ENCODE peak calls at places on chromosomes 6 and 20, in five cellular contexts. One of them, this sample, is unnamed.

GRCh38 chr6:164695896-164696295 is 613.5 kb downstream of the C6orf118 start:
- DNase-seq in right lobe of liver: no peak
- DNase-seq in fibroblast of mammary gland: no peak
- DNase-seq in GM12865: no peak
- DNase-seq in psoas muscle: no peak
- DNase-seq in this sample: no peak

GRCh38 chr20:46246527-46246926 is 61.8 kb downstream of the CDH22 start:
- DNase-seq in psoas muscle: no peak
- DNase-seq in right lobe of liver: no peak
- DNase-seq in GM12865: no peak
- DNase-seq in fibroblast of mammary gland: no peak
- DNase-seq in this sample: no peak

GRCh38 chr20:2693996-2694471 is 1.5 kb downstream of the EBF4 start:
- DNase-seq in psoas muscle: no peak
- DNase-seq in right lobe of liver: no peak
- DNase-seq in GM12865: no peak
- DNase-seq in fibroblast of mammary gland: no peak
- DNase-seq in this sample: no peak

GRCh38 chr6:48542191-48542590 is 431.2 kb upstream of the PTCHD4 start:
- DNase-seq in psoas muscle: no peak
- DNase-seq in GM12865: no peak
- DNase-seq in fibroblast of mammary gland: peak
- DNase-seq in right lobe of liver: no peak
- DNase-seq in this sample: peak

GRCh38 chr6:53623497-53623896 is 42.1 kb downstream of the KLHL31 start:
- DNase-seq in fibroblast of mammary gland: peak
- DNase-seq in right lobe of liver: no peak
- DNase-seq in psoas muscle: no peak
- DNase-seq in GM12865: no peak
- DNase-seq in this sample: peak

GRCh38 chr20:32244150-32244823 is 33.2 kb upstream of the KIF3B start:
- DNase-seq in right lobe of liver: no peak
- DNase-seq in psoas muscle: no peak
- DNase-seq in GM12865: no peak
- DNase-seq in fibroblast of mammary gland: peak
- DNase-seq in this sample: no peak

GRCh38 chr6:2658788-2659187 is 91.9 kb downstream of the MYLK4 start:
- DNase-seq in right lobe of liver: no peak
- DNase-seq in GM12865: peak
- DNase-seq in fibroblast of mammary gland: peak
- DNase-seq in psoas muscle: no peak
- DNase-seq in this sample: no peak

GRCh38 chr6:110509617-110510231 is 33.3 kb upstream of the SLC22A16 start:
- DNase-seq in psoas muscle: no peak
- DNase-seq in fibroblast of mammary gland: peak
- DNase-seq in right lobe of liver: no peak
- DNase-seq in GM12865: no peak
- DNase-seq in this sample: peak

GRCh38 chr6:16947461-16948159 is 154.2 kb upstream of the STMND1 start:
- DNase-seq in right lobe of liver: no peak
- DNase-seq in fibroblast of mammary gland: peak
- DNase-seq in psoas muscle: no peak
- DNase-seq in GM12865: no peak
- DNase-seq in this sample: peak

GRCh38 chr6:157075549-157076426 is 247.5 kb downstream of the TMEM242 start:
- DNase-seq in psoas muscle: no peak
- DNase-seq in GM12865: peak
- DNase-seq in right lobe of liver: no peak
- DNase-seq in fibroblast of mammary gland: peak
- DNase-seq in this sample: peak

GRCh38 chr6:13184547-13184946 is 143.8 kb downstream of the TBC1D7 start:
- DNase-seq in right lobe of liver: no peak
- DNase-seq in psoas muscle: no peak
- DNase-seq in fibroblast of mammary gland: no peak
- DNase-seq in GM12865: no peak
- DNase-seq in this sample: no peak

GRCh38 chr20:17036546-17036945 is 190.3 kb upstream of the PCSK2 start:
- DNase-seq in psoas muscle: no peak
- DNase-seq in GM12865: no peak
- DNase-seq in fibroblast of mammary gland: no peak
- DNase-seq in right lobe of liver: no peak
- DNase-seq in this sample: no peak

GRCh38 chr20:11323821-11324220 is 593.9 kb upstream of the BTBD3 start:
- DNase-seq in fibroblast of mammary gland: no peak
- DNase-seq in GM12865: no peak
- DNase-seq in psoas muscle: no peak
- DNase-seq in right lobe of liver: no peak
- DNase-seq in this sample: no peak

GRCh38 chr20:63579017-63579705 is 5.1 kb upstream of the HELZ2 start:
- DNase-seq in fibroblast of mammary gland: no peak
- DNase-seq in psoas muscle: no peak
- DNase-seq in right lobe of liver: no peak
- DNase-seq in GM12865: no peak
- DNase-seq in this sample: no peak

GRCh38 chr20:15673206-15673605 is 900.0 kb downstream of the KIF16B start:
- DNase-seq in GM12865: no peak
- DNase-seq in psoas muscle: no peak
- DNase-seq in fibroblast of mammary gland: peak
- DNase-seq in right lobe of liver: no peak
- DNase-seq in this sample: peak

GRCh38 chr6:85506441-85507093 is 56.7 kb downstream of the NT5E start:
- DNase-seq in GM12865: peak
- DNase-seq in fibroblast of mammary gland: no peak
- DNase-seq in right lobe of liver: no peak
- DNase-seq in psoas muscle: no peak
- DNase-seq in this sample: no peak

GRCh38 chr6:157187182-157188093 is 135.9 kb downstream of the TMEM242 start:
- DNase-seq in GM12865: no peak
- DNase-seq in right lobe of liver: no peak
- DNase-seq in psoas muscle: no peak
- DNase-seq in fibroblast of mammary gland: no peak
- DNase-seq in this sample: no peak

GRCh38 chr20:56414842-56415765 is 3.0 kb downstream of the CASS4 start:
- DNase-seq in fibroblast of mammary gland: peak
- DNase-seq in psoas muscle: no peak
- DNase-seq in right lobe of liver: no peak
- DNase-seq in GM12865: no peak
- DNase-seq in this sample: peak

GRCh38 chr6:1535295-1535694 is 74.4 kb upstream of the FOXC1 start:
- DNase-seq in fibroblast of mammary gland: no peak
- DNase-seq in psoas muscle: no peak
- DNase-seq in right lobe of liver: no peak
- DNase-seq in GM12865: no peak
- DNase-seq in this sample: peak

GRCh38 chr6:132275253-132275970 is 125.9 kb downstream of the MOXD1 start:
- DNase-seq in GM12865: no peak
- DNase-seq in psoas muscle: no peak
- DNase-seq in right lobe of liver: no peak
- DNase-seq in fibroblast of mammary gland: no peak
- DNase-seq in this sample: no peak

GRCh38 chr6:6751615-6752014 is 163.1 kb downstream of the LY86 start:
- DNase-seq in psoas muscle: no peak
- DNase-seq in fibroblast of mammary gland: peak
- DNase-seq in GM12865: peak
- DNase-seq in right lobe of liver: no peak
- DNase-seq in this sample: no peak

GRCh38 chr6:49453221-49453620 is 9.8 kb downstream of the MMUT start:
- DNase-seq in right lobe of liver: no peak
- DNase-seq in fibroblast of mammary gland: no peak
- DNase-seq in psoas muscle: no peak
- DNase-seq in GM12865: no peak
- DNase-seq in this sample: peak

GRCh38 chr6:129340983-129341382 is 369.0 kb downstream of the ARHGAP18 start:
- DNase-seq in fibroblast of mammary gland: peak
- DNase-seq in psoas muscle: no peak
- DNase-seq in GM12865: no peak
- DNase-seq in right lobe of liver: no peak
- DNase-seq in this sample: peak

GRCh38 chr6:9140181-9140580 is 704.8 kb upstream of the SLC35B3 start:
- DNase-seq in psoas muscle: peak
- DNase-seq in fibroblast of mammary gland: no peak
- DNase-seq in GM12865: no peak
- DNase-seq in right lobe of liver: peak
- DNase-seq in this sample: no peak

GRCh38 chr6:19269341-19269898 is 567.8 kb upstream of the ID4 start:
- DNase-seq in GM12865: no peak
- DNase-seq in right lobe of liver: no peak
- DNase-seq in psoas muscle: no peak
- DNase-seq in fibroblast of mammary gland: no peak
- DNase-seq in this sample: no peak
- H3K4me3 ChIP-seq in GM12865: no peak
- H3K4me3 ChIP-seq in right lobe of liver: no peak
- H3K4me3 ChIP-seq in psoas muscle: no peak
- H3K4me3 ChIP-seq in fibroblast of mammary gland: no peak
- H3K4me3 ChIP-seq in this sample: no peak

GRCh38 chr6:169789146-169789943 is 37.9 kb downstream of the ERMARD start:
- DNase-seq in right lobe of liver: no peak
- DNase-seq in fibroblast of mammary gland: no peak
- DNase-seq in psoas muscle: no peak
- DNase-seq in GM12865: no peak
- DNase-seq in this sample: no peak
- TF ChIP-seq CTCF in right lobe of liver: no peak
- TF ChIP-seq CTCF in fibroblast of mammary gland: no peak
- TF ChIP-seq CTCF in psoas muscle: no peak
- TF ChIP-seq CTCF in GM12865: no peak
- TF ChIP-seq CTCF in this sample: no peak

DNA sequence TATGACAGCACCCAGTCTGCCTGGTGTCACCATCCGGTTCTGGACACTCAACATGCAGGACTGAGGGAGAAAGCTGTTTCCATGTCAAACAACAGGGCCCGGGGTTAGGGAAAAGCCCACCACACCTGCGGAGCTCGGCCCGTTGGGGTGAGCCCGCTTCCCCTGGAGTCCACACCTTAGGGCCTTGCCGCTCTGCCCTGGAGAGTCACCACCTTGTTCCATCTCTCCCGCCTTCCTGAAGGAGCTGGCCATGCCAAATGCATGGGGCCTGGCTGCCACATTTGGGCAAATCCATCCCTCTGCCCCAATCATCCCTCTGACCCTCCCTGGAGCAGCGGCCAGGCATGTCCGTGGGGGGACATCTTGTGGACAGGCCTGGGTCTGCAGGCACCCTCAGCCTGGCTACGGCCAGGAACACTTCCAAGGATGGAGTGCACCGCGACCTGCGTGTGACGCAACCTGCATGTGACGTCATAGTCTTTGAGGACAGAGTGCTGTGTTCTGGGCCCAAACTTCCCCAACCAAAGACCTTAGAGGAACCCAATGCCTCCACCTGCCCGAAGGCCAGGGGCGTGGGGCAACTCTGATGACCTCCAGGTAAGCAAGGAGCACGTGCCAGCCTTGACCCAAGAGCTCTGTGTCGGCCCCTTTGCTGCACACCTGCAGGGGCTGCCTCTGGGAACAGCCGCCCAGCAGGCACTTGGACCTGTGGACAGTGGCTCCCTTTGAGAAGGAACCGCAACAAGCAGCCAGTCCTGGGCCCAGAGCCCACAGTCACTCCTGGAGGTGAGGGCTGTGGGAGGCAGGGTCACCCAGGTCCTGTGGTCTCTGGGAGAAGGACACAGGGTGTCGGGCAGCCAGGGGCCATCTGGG is 1.7 kb downstream of the CABLES2 start:
- DNase-seq in fibroblast of mammary gland: peak
- DNase-seq in psoas muscle: peak
- DNase-seq in GM12865: no peak
- DNase-seq in right lobe of liver: peak
- DNase-seq in this sample: peak
- H3K4me3 ChIP-seq in fibroblast of mammary gland: no peak
- H3K4me3 ChIP-seq in psoas muscle: peak
- H3K4me3 ChIP-seq in GM12865: no peak
- H3K4me3 ChIP-seq in right lobe of liver: no peak
- H3K4me3 ChIP-seq in this sample: no peak

GRCh38 chr20:36493801-36494114 is 47.6 kb upstream of the MYL9 start:
- DNase-seq in right lobe of liver: peak
- DNase-seq in fibroblast of mammary gland: peak
- DNase-seq in GM12865: no peak
- DNase-seq in psoas muscle: peak
- DNase-seq in this sample: peak

GRCh38 chr20:36496707-36497669 is 44.3 kb upstream of the MYL9 start:
- DNase-seq in psoas muscle: no peak
- DNase-seq in right lobe of liver: peak
- DNase-seq in GM12865: no peak
- DNase-seq in fibroblast of mammary gland: no peak
- DNase-seq in this sample: no peak

GRCh38 chr20:36490191-36490590 is 51.1 kb upstream of the MYL9 start:
- DNase-seq in psoas muscle: no peak
- DNase-seq in fibroblast of mammary gland: no peak
- DNase-seq in GM12865: no peak
- DNase-seq in right lobe of liver: no peak
- DNase-seq in this sample: no peak

GRCh38 chr20:36491901-36492617 is 49.3 kb upstream of the MYL9 start:
- DNase-seq in fibroblast of mammary gland: no peak
- DNase-seq in GM12865: peak
- DNase-seq in psoas muscle: no peak
- DNase-seq in right lobe of liver: no peak
- DNase-seq in this sample: peak

DNA sequence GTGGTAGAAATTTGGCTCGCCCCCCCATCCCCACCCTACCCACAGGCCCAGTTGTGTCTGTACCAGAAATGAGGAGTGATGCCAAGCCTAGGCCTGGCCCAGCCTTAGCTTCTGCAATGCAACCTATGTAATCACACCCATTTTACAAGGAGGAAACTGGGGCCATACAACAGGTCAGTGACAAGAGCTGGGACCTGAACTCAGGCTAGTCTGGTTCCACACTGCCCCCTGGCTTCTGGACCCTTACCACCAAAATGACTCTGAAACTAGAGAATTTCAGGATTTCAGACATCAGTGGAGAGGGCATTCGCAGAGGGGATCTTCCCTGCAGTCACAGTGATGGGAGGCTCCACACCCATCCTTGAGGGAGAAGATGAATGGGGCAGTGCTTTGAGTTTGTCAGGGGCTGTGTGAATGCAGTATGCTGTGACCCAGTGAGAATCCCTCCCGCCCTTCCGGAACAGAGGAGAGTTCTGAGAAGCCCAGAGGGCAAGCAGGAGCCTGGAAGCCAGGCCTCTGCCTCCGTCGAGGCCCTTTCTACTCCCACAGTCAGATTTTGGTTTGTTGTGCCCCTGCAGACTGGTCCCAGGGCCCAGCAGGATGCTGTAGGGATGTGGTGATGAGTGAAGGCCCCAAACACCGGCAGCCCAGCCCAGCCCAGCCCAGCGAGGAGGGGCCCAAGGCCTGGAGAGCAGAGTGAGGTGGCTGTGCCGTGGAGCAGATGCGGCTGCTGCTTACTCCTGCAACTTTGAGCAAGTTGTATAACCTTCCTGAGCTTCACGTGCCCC is 48.1 kb upstream of the MYL9 start:
- DNase-seq in GM12865: no peak
- DNase-seq in fibroblast of mammary gland: no peak
- DNase-seq in psoas muscle: no peak
- DNase-seq in right lobe of liver: no peak
- DNase-seq in this sample: no peak
- TF ChIP-seq CTCF in GM12865: peak
- TF ChIP-seq CTCF in fibroblast of mammary gland: peak
- TF ChIP-seq CTCF in psoas muscle: peak
- TF ChIP-seq CTCF in right lobe of liver: peak
- TF ChIP-seq CTCF in this sample: peak

GRCh38 chr6:150857906-150858365 is 7.6 kb upstream of the MTHFD1L start:
- DNase-seq in GM12865: no peak
- DNase-seq in psoas muscle: no peak
- DNase-seq in fibroblast of mammary gland: no peak
- DNase-seq in right lobe of liver: no peak
- DNase-seq in this sample: no peak

GRCh38 chr6:150857062-150857905 is 8.2 kb upstream of the MTHFD1L start:
- DNase-seq in fibroblast of mammary gland: peak
- DNase-seq in right lobe of liver: no peak
- DNase-seq in psoas muscle: no peak
- DNase-seq in GM12865: no peak
- DNase-seq in this sample: peak
- H3K4me3 ChIP-seq in fibroblast of mammary gland: no peak
- H3K4me3 ChIP-seq in right lobe of liver: no peak
- H3K4me3 ChIP-seq in psoas muscle: no peak
- H3K4me3 ChIP-seq in GM12865: no peak
- H3K4me3 ChIP-seq in this sample: no peak